ENCODE peak calls at places on chromosome 16, in six cellular contexts. One of them, this sample, is unnamed. For H3K4me1, the result is how much of the 10 kb centered on the place peaks cover.

GRCh38 chr16:52603015-52603414 is 56.1 kb upstream of the TOX3 start:
- DNase-seq in mucosa of descending colon: peak
- DNase-seq in pancreas: peak
- DNase-seq in spleen: no peak
- DNase-seq in Caco-2: no peak
- DNase-seq in adrenal gland: no peak
- DNase-seq in this sample: no peak

GRCh38 chr16:85583491-85584181 is 29.5 kb upstream of the GSE1 start:
- DNase-seq in pancreas: no peak
- DNase-seq in mucosa of descending colon: no peak
- DNase-seq in Caco-2: no peak
- DNase-seq in spleen: no peak
- DNase-seq in adrenal gland: no peak
- DNase-seq in this sample: no peak

GRCh38 chr16:49019081-49019633 is 262.5 kb downstream of the CBLN1 start:
- DNase-seq in adrenal gland: no peak
- DNase-seq in pancreas: no peak
- DNase-seq in Caco-2: no peak
- DNase-seq in mucosa of descending colon: no peak
- DNase-seq in spleen: no peak
- DNase-seq in this sample: no peak

GRCh38 chr16:3610698-3611144 is 685 bp downstream of the SLX4 start:
- DNase-seq in adrenal gland: no peak
- DNase-seq in Caco-2: no peak
- DNase-seq in pancreas: no peak
- DNase-seq in mucosa of descending colon: no peak
- DNase-seq in spleen: no peak
- DNase-seq in this sample: no peak

GRCh38 chr16:55282441-55282840 is 41.6 kb upstream of the IRX6 start:
- DNase-seq in spleen: no peak
- DNase-seq in adrenal gland: no peak
- DNase-seq in Caco-2: no peak
- DNase-seq in mucosa of descending colon: no peak
- DNase-seq in pancreas: no peak
- DNase-seq in this sample: no peak

GRCh38 chr16:78535098-78535497 is 435.6 kb downstream of the WWOX start:
- DNase-seq in mucosa of descending colon: no peak
- DNase-seq in Caco-2: no peak
- DNase-seq in adrenal gland: no peak
- DNase-seq in pancreas: no peak
- DNase-seq in spleen: no peak
- DNase-seq in this sample: no peak

GRCh38 chr16:50469744-50470301 is 78.4 kb upstream of the NKD1 start:
- DNase-seq in pancreas: no peak
- DNase-seq in mucosa of descending colon: no peak
- DNase-seq in adrenal gland: no peak
- DNase-seq in Caco-2: peak
- DNase-seq in spleen: no peak
- DNase-seq in this sample: peak

GRCh38 chr16:28845173-28846079 is 722 bp downstream of the TUFM start:
- DNase-seq in spleen: no peak
- DNase-seq in pancreas: no peak
- DNase-seq in Caco-2: peak
- DNase-seq in mucosa of descending colon: no peak
- DNase-seq in adrenal gland: peak
- DNase-seq in this sample: peak

GRCh38 chr16:2472885-2473284 is 1.8 kb downstream of the NTN3 start:
- DNase-seq in mucosa of descending colon: no peak
- DNase-seq in spleen: no peak
- DNase-seq in pancreas: no peak
- DNase-seq in Caco-2: no peak
- DNase-seq in adrenal gland: no peak
- DNase-seq in this sample: no peak

GRCh38 chr16:460787-461186 is 35.3 kb downstream of the RAB11FIP3 start:
- DNase-seq in pancreas: no peak
- DNase-seq in mucosa of descending colon: no peak
- DNase-seq in adrenal gland: no peak
- DNase-seq in Caco-2: no peak
- DNase-seq in spleen: no peak
- DNase-seq in this sample: no peak

GRCh38 chr16:8094696-8095095 is 495.6 kb downstream of the TMEM114 start:
- DNase-seq in adrenal gland: no peak
- DNase-seq in mucosa of descending colon: no peak
- DNase-seq in spleen: no peak
- DNase-seq in pancreas: no peak
- DNase-seq in Caco-2: no peak
- DNase-seq in this sample: no peak

GRCh38 chr16:89602952-89603590 is 10.4 kb upstream of the DPEP1 start:
- DNase-seq in spleen: no peak
- DNase-seq in mucosa of descending colon: no peak
- DNase-seq in Caco-2: no peak
- DNase-seq in pancreas: no peak
- DNase-seq in adrenal gland: no peak
- DNase-seq in this sample: no peak
- H3K4me3 ChIP-seq in spleen: no peak
- H3K4me3 ChIP-seq in mucosa of descending colon: no peak
- H3K4me3 ChIP-seq in Caco-2: no peak
- H3K4me3 ChIP-seq in pancreas: no peak
- H3K4me3 ChIP-seq in adrenal gland: no peak
- H3K4me3 ChIP-seq in this sample: no peak

DNA sequence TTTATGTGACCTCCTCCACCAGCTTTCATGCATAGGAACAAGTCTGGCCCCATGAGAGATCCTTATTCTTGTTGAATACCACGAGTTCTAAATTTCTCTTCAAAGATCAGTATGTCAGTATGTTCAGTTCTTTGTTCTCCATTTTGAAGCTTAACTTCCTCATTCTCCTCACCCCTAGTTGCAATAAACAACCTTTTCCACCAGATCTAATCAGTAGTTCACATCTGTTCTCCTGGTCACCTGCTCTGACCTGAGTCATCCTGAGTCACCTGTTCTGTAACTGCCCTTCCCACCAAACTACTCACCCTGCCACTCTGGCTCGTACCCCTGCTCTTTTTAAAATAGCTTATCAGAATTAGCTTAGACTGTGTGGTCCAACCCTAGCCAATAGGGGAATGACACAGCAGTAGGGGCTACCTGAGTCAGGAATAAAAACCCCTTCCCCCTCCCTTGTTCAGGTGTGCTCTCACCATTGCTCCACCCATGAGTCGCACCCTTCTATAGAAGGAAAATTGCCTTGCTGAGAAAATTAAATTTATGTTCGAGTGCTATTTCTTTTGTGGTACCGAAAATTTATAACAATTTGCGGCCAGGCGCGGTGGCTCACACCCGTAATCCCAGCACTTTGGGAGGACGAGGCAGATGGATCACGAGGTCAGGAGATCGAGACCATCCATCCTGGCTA is 94.6 kb downstream of the EMP2 start:
- DNase-seq in pancreas: no peak
- DNase-seq in Caco-2: no peak
- DNase-seq in spleen: no peak
- DNase-seq in adrenal gland: no peak
- DNase-seq in mucosa of descending colon: no peak
- DNase-seq in this sample: no peak
- H3K4me1 ChIP-seq in pancreas: under half
- H3K4me1 ChIP-seq in Caco-2: under half
- H3K4me1 ChIP-seq in spleen: under half
- H3K4me1 ChIP-seq in adrenal gland: under half
- H3K4me1 ChIP-seq in mucosa of descending colon: under half
- H3K4me1 ChIP-seq in this sample: under half

DNA sequence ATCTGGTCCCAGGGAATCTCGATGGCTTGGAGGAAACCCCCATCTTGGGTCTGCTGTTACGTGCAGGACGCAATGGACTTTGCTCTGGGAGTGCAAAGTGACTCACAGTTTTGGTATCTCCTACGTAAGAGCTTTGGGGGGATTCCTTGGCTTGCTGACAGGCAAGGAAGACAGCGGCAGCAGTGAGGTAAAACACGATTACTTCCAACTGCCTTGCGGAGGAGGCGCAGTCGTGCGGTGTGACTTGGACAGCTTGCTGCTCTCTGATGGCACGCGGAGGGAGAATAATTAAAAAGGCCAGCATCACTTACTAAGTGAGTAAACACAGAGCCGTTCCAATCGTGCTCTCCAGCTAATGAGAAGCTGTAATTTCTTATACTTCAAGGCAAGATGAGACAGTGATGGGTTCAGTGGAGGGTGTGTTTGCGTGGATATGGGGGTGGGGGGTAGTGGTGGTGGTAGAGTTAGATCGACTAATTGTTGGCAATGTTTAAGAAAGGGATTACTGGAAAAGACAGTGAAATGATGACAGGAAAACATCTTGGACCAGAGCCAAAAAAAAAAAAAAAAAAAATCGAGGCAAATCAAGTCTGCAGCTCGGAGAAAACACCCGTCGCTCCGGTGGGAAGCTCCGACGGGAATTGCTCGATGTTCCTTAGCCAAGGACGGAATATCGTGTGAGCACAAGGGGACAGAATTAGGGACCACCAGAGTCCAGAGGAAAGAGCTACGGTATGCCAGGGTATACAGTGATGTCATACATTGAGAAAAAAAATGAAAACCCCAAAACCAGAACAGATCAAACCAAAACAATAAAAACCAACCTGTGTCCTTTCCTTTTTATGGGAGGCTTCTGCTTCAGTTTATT is 184.9 kb upstream of the ZFHX3 start:
- DNase-seq in Caco-2: peak
- DNase-seq in adrenal gland: peak
- DNase-seq in spleen: no peak
- DNase-seq in mucosa of descending colon: no peak
- DNase-seq in pancreas: peak
- DNase-seq in this sample: no peak
- H3K4me3 ChIP-seq in Caco-2: peak
- H3K4me3 ChIP-seq in adrenal gland: no peak
- H3K4me3 ChIP-seq in spleen: no peak
- H3K4me3 ChIP-seq in mucosa of descending colon: no peak
- H3K4me3 ChIP-seq in pancreas: peak
- H3K4me3 ChIP-seq in this sample: no peak

GRCh38 chr16:66515543-66516171 is 34.3 kb downstream of the TK2 start:
- DNase-seq in spleen: no peak
- DNase-seq in pancreas: no peak
- DNase-seq in mucosa of descending colon: no peak
- DNase-seq in adrenal gland: no peak
- DNase-seq in Caco-2: no peak
- DNase-seq in this sample: peak
- H3K4me1 ChIP-seq in spleen: half or more
- H3K4me1 ChIP-seq in pancreas: under half
- H3K4me1 ChIP-seq in mucosa of descending colon: under half
- H3K4me1 ChIP-seq in adrenal gland: half or more
- H3K4me1 ChIP-seq in Caco-2: under half
- H3K4me1 ChIP-seq in this sample: under half

GRCh38 chr16:5350118-5350517 is 252.5 kb upstream of the EEF2KMT start:
- DNase-seq in Caco-2: no peak
- DNase-seq in pancreas: no peak
- DNase-seq in adrenal gland: no peak
- DNase-seq in spleen: no peak
- DNase-seq in mucosa of descending colon: no peak
- DNase-seq in this sample: no peak
- H3K4me3 ChIP-seq in Caco-2: no peak
- H3K4me3 ChIP-seq in pancreas: no peak
- H3K4me3 ChIP-seq in adrenal gland: no peak
- H3K4me3 ChIP-seq in spleen: no peak
- H3K4me3 ChIP-seq in mucosa of descending colon: no peak
- H3K4me3 ChIP-seq in this sample: no peak

GRCh38 chr16:9761870-9762269 is 420.4 kb downstream of the GRIN2A start:
- DNase-seq in spleen: no peak
- DNase-seq in pancreas: no peak
- DNase-seq in adrenal gland: no peak
- DNase-seq in Caco-2: no peak
- DNase-seq in mucosa of descending colon: no peak
- DNase-seq in this sample: no peak
- H3K4me1 ChIP-seq in spleen: under half
- H3K4me1 ChIP-seq in pancreas: under half
- H3K4me1 ChIP-seq in adrenal gland: under half
- H3K4me1 ChIP-seq in Caco-2: under half
- H3K4me1 ChIP-seq in mucosa of descending colon: under half
- H3K4me1 ChIP-seq in this sample: under half

This sample was measured in aorta.